ENCODE peak calls at places on chromosomes 11 and 22, in five cellular contexts. I is A549, K is H1, W is GM12878, O is HepG2. J is an unnamed sample.

GRCh38 chr11:27390959-27391326 is 27.9 kb upstream of the CCDC34 start:
- DNase-seq in I (no peak), K (no peak), W (no peak), O (no peak), J (no peak)

GRCh38 chr22:17700778-17701177 is 62.2 kb downstream of the BCL2L13 start:
- DNase-seq in I (no peak), K (no peak), W (no peak), O (no peak), J (no peak)

GRCh38 chr11:9386901-9387300 is 2.4 kb downstream of the IPO7 start:
- DNase-seq in I (no peak), K (no peak), W (no peak), O (no peak), J (no peak)

GRCh38 chr22:33324228-33324627 is 266.0 kb upstream of the SYN3 start:
- DNase-seq in I (no peak), K (no peak), W (no peak), O (no peak), J (no peak)

GRCh38 chr11:66363805-66364535 is 7.6 kb downstream of the SLC29A2 start:
- DNase-seq in I (peak), K (peak), W (no peak), O (no peak), J (peak)

GRCh38 chr11:70468256-70469230 is 70.2 kb downstream of the CTTN start:
- DNase-seq in I (no peak), K (no peak), W (no peak), O (no peak), J (peak)

GRCh38 chr11:3786781-3787428 is 10.4 kb downstream of the NUP98 start:
- DNase-seq in I (no peak), K (no peak), W (no peak), O (no peak), J (no peak)

GRCh38 chr22:22745225-22746060 is 101.0 kb downstream of the GGTLC2 start:
- DNase-seq in I (peak), K (no peak), W (no peak), O (peak), J (peak)

GRCh38 chr22:25744694-25745093 is 2.7 kb downstream of the MYO18B start:
- DNase-seq in I (no peak), K (no peak), W (no peak), O (no peak), J (no peak)

GRCh38 chr11:10592331-10592730 is 23.9 kb upstream of the LYVE1 start:
- DNase-seq in I (no peak), K (no peak), W (no peak), O (no peak), J (no peak)

GRCh38 chr11:100403817-100404216 is 283.3 kb upstream of the ARHGAP42 start:
- DNase-seq in I (no peak), K (no peak), W (no peak), O (no peak), J (no peak)

GRCh38 chr11:111354601-111354891 is 24.5 kb downstream of the POU2AF1 start:
- DNase-seq in I (no peak), K (no peak), W (no peak), O (no peak), J (no peak)

GRCh38 chr11:434496-434895 is 7.3 kb downstream of the ANO9 start:
- DNase-seq in I (no peak), K (no peak), W (no peak), O (no peak), J (no peak)

GRCh38 chr11:433641-434040 is 8.2 kb downstream of the ANO9 start:
- DNase-seq in I (no peak), K (no peak), W (no peak), O (no peak), J (no peak)

GRCh38 chr11:432501-433100 is 9.2 kb downstream of the ANO9 start:
- DNase-seq in I (no peak), K (no peak), W (no peak), O (no peak), J (no peak)

GRCh38 chr11:431921-432320 is 9.9 kb downstream of the ANO9 start:
- DNase-seq in I (no peak), K (no peak), W (no peak), O (no peak), J (no peak)

DNA sequence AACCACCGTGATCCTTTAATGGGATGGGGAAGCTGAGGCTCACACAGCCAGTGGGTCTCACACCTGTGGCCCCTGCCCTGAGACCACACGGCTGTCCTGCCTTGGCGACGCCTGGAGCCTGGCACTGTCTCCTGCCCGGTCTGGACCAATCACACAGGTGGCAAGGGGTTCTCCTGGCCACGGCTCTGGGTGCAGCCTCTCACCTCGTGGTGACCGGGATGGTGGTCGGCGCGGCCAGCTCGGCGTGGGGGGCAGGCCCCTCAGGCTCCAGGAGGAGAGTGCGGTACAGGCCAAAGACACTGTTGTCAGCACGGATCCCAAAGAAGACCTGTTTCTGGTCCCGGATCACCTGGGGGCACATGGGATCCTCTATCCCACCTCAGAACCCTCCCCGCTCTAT is 8.7 kb downstream of the ANO9 start:
- DNase-seq in I (no peak), K (no peak), W (no peak), O (no peak), J (no peak)
- TF ChIP-seq HDAC2 in I (no peak), K (no peak), W (no peak), O (no peak), J (no peak)

GRCh38 chr11:2527621-2528291 is 82.9 kb downstream of the KCNQ1 start:
- DNase-seq in I (no peak), K (no peak), W (no peak), O (no peak), J (no peak)
- H3K4me2 ChIP-seq in I (no peak), K (no peak), W (no peak), O (no peak), J (no peak)

DNA sequence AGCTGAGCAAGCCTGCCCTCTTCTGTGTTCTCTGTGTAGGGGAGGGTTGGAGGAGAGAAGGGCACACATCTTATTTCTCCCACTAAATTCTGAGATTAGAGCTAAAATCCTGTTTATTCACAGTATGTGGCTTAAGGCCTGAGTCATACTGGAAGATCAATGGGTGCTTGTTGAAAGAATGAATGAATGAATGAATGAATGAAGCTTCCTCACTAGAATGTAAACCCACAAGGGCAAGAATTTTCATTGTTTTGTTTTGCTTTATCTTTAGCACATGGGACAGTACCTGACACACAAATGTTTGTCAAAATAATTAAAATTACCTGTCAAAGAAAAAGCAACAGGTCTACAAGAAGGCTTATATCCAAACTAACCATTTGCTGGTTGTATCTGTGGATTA is 50.6 kb upstream of the PAK1 start:
- DNase-seq in I (no peak), K (no peak), W (no peak), O (no peak), J (no peak)
- TF ChIP-seq HDAC2 in I (no peak), K (no peak), W (no peak), O (no peak), J (no peak)

GRCh38 chr22:39205344-39206021 is 39.3 kb downstream of the PDGFB start:
- DNase-seq in I (peak), K (no peak), W (no peak), O (peak), J (peak)
- H3K4me2 ChIP-seq in I (peak), K (no peak), W (peak), O (peak), J (peak)

DNA sequence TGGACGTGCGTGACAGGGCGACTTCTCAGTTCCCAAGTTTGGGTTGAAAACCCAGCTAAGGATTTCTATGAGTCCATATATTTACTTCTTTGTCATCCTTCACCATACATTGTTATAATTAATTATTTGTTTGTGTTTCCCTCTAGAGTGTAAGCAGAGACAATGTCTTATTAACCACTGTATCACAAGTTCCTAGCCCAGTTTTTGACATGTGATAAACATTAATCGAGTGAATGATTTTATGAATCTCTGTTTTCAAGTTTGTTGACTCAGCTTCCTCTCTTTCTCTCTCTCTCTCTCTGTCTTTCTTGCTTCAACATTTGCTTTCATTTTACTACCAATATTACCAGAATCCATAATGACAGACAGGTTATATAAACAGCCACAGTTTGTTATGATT is 1259.6 kb upstream of the TENM4 start:
- DNase-seq in I (no peak), K (no peak), W (no peak), O (no peak), J (no peak)
- TF ChIP-seq HDAC2 in I (no peak), K (no peak), W (no peak), O (no peak), J (no peak)

J was measured in K562.